ENCODE peak calls at places on chromosomes 7 and 10, in ten cellular contexts. One of them, this sample, is unnamed.

GRCh38 chr7:2199956-2200583 is 32.7 kb downstream of the MAD1L1 start:
- DNase-seq in HCT116: no peak
- DNase-seq in fibroblast of the aortic adventitia: no peak
- DNase-seq in brain microvascular endothelial cell: no peak
- DNase-seq in CD8-positive, alpha-beta T cell: peak; percentile 39
- DNase-seq in MCF 10A: no peak
- DNase-seq in AG10803: no peak
- DNase-seq in WTC11: no peak
- DNase-seq in astrocyte of the spinal cord: no peak
- DNase-seq in DND-41: no peak
- DNase-seq in this sample: no peak

GRCh38 chr10:70222340-70222794 is 10.9 kb downstream of the PPA1 start:
- DNase-seq in DND-41: no peak
- DNase-seq in astrocyte of the spinal cord: peak; percentile 14
- DNase-seq in AG10803: no peak
- DNase-seq in HCT116: peak; percentile 77
- DNase-seq in MCF 10A: peak; percentile 71
- DNase-seq in brain microvascular endothelial cell: no peak
- DNase-seq in fibroblast of the aortic adventitia: no peak
- DNase-seq in CD8-positive, alpha-beta T cell: no peak
- DNase-seq in WTC11: no peak
- DNase-seq in this sample: peak; percentile 36

GRCh38 chr7:26005683-26006410 is 146.2 kb upstream of the NFE2L3 start:
- DNase-seq in WTC11: no peak
- DNase-seq in DND-41: no peak
- DNase-seq in AG10803: no peak
- DNase-seq in HCT116: no peak
- DNase-seq in fibroblast of the aortic adventitia: no peak
- DNase-seq in brain microvascular endothelial cell: no peak
- DNase-seq in MCF 10A: no peak
- DNase-seq in CD8-positive, alpha-beta T cell: no peak
- DNase-seq in astrocyte of the spinal cord: no peak
- DNase-seq in this sample: no peak

GRCh38 chr7:66535414-66536329 is 93.0 kb upstream of the KCTD7 start:
- DNase-seq in fibroblast of the aortic adventitia: no peak
- DNase-seq in MCF 10A: no peak
- DNase-seq in WTC11: no peak
- DNase-seq in HCT116: no peak
- DNase-seq in brain microvascular endothelial cell: no peak
- DNase-seq in DND-41: no peak
- DNase-seq in AG10803: no peak
- DNase-seq in astrocyte of the spinal cord: no peak
- DNase-seq in CD8-positive, alpha-beta T cell: no peak
- DNase-seq in this sample: no peak

GRCh38 chr10:123835575-123835974 is 56.0 kb downstream of the CPXM2 start:
- DNase-seq in brain microvascular endothelial cell: no peak
- DNase-seq in HCT116: no peak
- DNase-seq in fibroblast of the aortic adventitia: peak; percentile 46
- DNase-seq in CD8-positive, alpha-beta T cell: no peak
- DNase-seq in DND-41: no peak
- DNase-seq in WTC11: no peak
- DNase-seq in MCF 10A: no peak
- DNase-seq in AG10803: no peak
- DNase-seq in astrocyte of the spinal cord: no peak
- DNase-seq in this sample: peak; percentile 26

GRCh38 chr10:77877461-77878344 is 48.9 kb downstream of the DLG5 start:
- DNase-seq in MCF 10A: peak; percentile 76
- DNase-seq in CD8-positive, alpha-beta T cell: peak; percentile 64
- DNase-seq in astrocyte of the spinal cord: peak; percentile 76
- DNase-seq in HCT116: no peak
- DNase-seq in DND-41: peak; percentile 16
- DNase-seq in brain microvascular endothelial cell: peak; percentile 44
- DNase-seq in AG10803: peak; percentile 43
- DNase-seq in WTC11: peak; percentile 68
- DNase-seq in fibroblast of the aortic adventitia: peak; percentile 49
- DNase-seq in this sample: peak; percentile 61

GRCh38 chr10:47081264-47081663 is 170.0 kb downstream of the PTPN20 start:
- DNase-seq in WTC11: no peak
- DNase-seq in CD8-positive, alpha-beta T cell: no peak
- DNase-seq in astrocyte of the spinal cord: no peak
- DNase-seq in brain microvascular endothelial cell: no peak
- DNase-seq in fibroblast of the aortic adventitia: no peak
- DNase-seq in HCT116: no peak
- DNase-seq in MCF 10A: no peak
- DNase-seq in DND-41: peak; percentile 50
- DNase-seq in AG10803: no peak
- DNase-seq in this sample: no peak

GRCh38 chr7:22920664-22921063 is 93.3 kb downstream of the HYCC1 start:
- DNase-seq in HCT116: no peak
- DNase-seq in AG10803: peak; percentile 17
- DNase-seq in astrocyte of the spinal cord: no peak
- DNase-seq in WTC11: no peak
- DNase-seq in CD8-positive, alpha-beta T cell: no peak
- DNase-seq in brain microvascular endothelial cell: no peak
- DNase-seq in fibroblast of the aortic adventitia: no peak
- DNase-seq in DND-41: no peak
- DNase-seq in MCF 10A: peak; percentile 22
- DNase-seq in this sample: peak; percentile 24

GRCh38 chr10:127210936-127211335 is 14.5 kb upstream of the INSYN2A start:
- DNase-seq in astrocyte of the spinal cord: no peak
- DNase-seq in WTC11: no peak
- DNase-seq in DND-41: no peak
- DNase-seq in fibroblast of the aortic adventitia: no peak
- DNase-seq in MCF 10A: no peak
- DNase-seq in CD8-positive, alpha-beta T cell: no peak
- DNase-seq in HCT116: no peak
- DNase-seq in brain microvascular endothelial cell: no peak
- DNase-seq in AG10803: no peak
- DNase-seq in this sample: no peak

GRCh38 chr7:98870071-98870651 is 347 bp upstream of the TMEM130 start:
- DNase-seq in DND-41: peak; percentile 82
- DNase-seq in MCF 10A: peak; percentile 37
- DNase-seq in astrocyte of the spinal cord: no peak
- DNase-seq in HCT116: no peak
- DNase-seq in CD8-positive, alpha-beta T cell: no peak
- DNase-seq in WTC11: peak; percentile 77
- DNase-seq in fibroblast of the aortic adventitia: peak; percentile 50
- DNase-seq in brain microvascular endothelial cell: no peak
- DNase-seq in AG10803: peak; percentile 39
- DNase-seq in this sample: peak; percentile 82

GRCh38 chr10:132401396-132402168 is 4.6 kb downstream of the PWWP2B start:
- DNase-seq in WTC11: no peak
- DNase-seq in fibroblast of the aortic adventitia: no peak
- DNase-seq in DND-41: no peak
- DNase-seq in HCT116: no peak
- DNase-seq in brain microvascular endothelial cell: no peak
- DNase-seq in astrocyte of the spinal cord: no peak
- DNase-seq in MCF 10A: no peak
- DNase-seq in CD8-positive, alpha-beta T cell: no peak
- DNase-seq in AG10803: no peak
- DNase-seq in this sample: no peak

GRCh38 chr10:84293574-84294016 is 34.8 kb upstream of the CCSER2 start:
- DNase-seq in astrocyte of the spinal cord: no peak
- DNase-seq in AG10803: no peak
- DNase-seq in MCF 10A: no peak
- DNase-seq in WTC11: no peak
- DNase-seq in HCT116: no peak
- DNase-seq in CD8-positive, alpha-beta T cell: no peak
- DNase-seq in brain microvascular endothelial cell: no peak
- DNase-seq in DND-41: peak; percentile 86
- DNase-seq in fibroblast of the aortic adventitia: no peak
- DNase-seq in this sample: no peak

GRCh38 chr7:40870108-40870507 is 735.3 kb downstream of the SUGCT start:
- DNase-seq in astrocyte of the spinal cord: no peak
- DNase-seq in DND-41: no peak
- DNase-seq in CD8-positive, alpha-beta T cell: no peak
- DNase-seq in HCT116: no peak
- DNase-seq in WTC11: no peak
- DNase-seq in fibroblast of the aortic adventitia: no peak
- DNase-seq in MCF 10A: no peak
- DNase-seq in AG10803: peak; percentile 27
- DNase-seq in brain microvascular endothelial cell: no peak
- DNase-seq in this sample: no peak

GRCh38 chr7:95263803-95264202 is 60.5 kb downstream of the PON1 start:
- DNase-seq in fibroblast of the aortic adventitia: no peak
- DNase-seq in HCT116: no peak
- DNase-seq in WTC11: no peak
- DNase-seq in AG10803: no peak
- DNase-seq in MCF 10A: peak; percentile 33
- DNase-seq in astrocyte of the spinal cord: no peak
- DNase-seq in brain microvascular endothelial cell: no peak
- DNase-seq in CD8-positive, alpha-beta T cell: no peak
- DNase-seq in DND-41: no peak
- DNase-seq in this sample: no peak

GRCh38 chr7:141378405-141378804 is 172.8 kb upstream of the AGK start:
- DNase-seq in WTC11: no peak
- DNase-seq in CD8-positive, alpha-beta T cell: no peak
- DNase-seq in HCT116: no peak
- DNase-seq in AG10803: no peak
- DNase-seq in DND-41: no peak
- DNase-seq in brain microvascular endothelial cell: no peak
- DNase-seq in fibroblast of the aortic adventitia: no peak
- DNase-seq in astrocyte of the spinal cord: no peak
- DNase-seq in MCF 10A: no peak
- DNase-seq in this sample: no peak

GRCh38 chr7:79063019-79063698 is 390.3 kb downstream of the MAGI2 start:
- DNase-seq in CD8-positive, alpha-beta T cell: no peak
- DNase-seq in brain microvascular endothelial cell: no peak
- DNase-seq in HCT116: no peak
- DNase-seq in MCF 10A: no peak
- DNase-seq in DND-41: no peak
- DNase-seq in AG10803: peak; percentile 8
- DNase-seq in fibroblast of the aortic adventitia: peak; percentile 3
- DNase-seq in astrocyte of the spinal cord: no peak
- DNase-seq in WTC11: no peak
- DNase-seq in this sample: no peak
- TF ChIP-seq CTCF in CD8-positive, alpha-beta T cell: no peak
- TF ChIP-seq CTCF in brain microvascular endothelial cell: peak; percentile 31
- TF ChIP-seq CTCF in HCT116: no peak
- TF ChIP-seq CTCF in MCF 10A: peak; percentile 5
- TF ChIP-seq CTCF in DND-41: no peak
- TF ChIP-seq CTCF in AG10803: no peak
- TF ChIP-seq CTCF in fibroblast of the aortic adventitia: peak; percentile 26
- TF ChIP-seq CTCF in astrocyte of the spinal cord: peak; percentile 17
- TF ChIP-seq CTCF in WTC11: no peak
- TF ChIP-seq CTCF in this sample: no peak

GRCh38 chr10:71728218-71728737 is 8.7 kb upstream of the C10orf105 start:
- DNase-seq in HCT116: no peak
- DNase-seq in DND-41: no peak
- DNase-seq in AG10803: peak; percentile 27
- DNase-seq in MCF 10A: no peak
- DNase-seq in fibroblast of the aortic adventitia: no peak
- DNase-seq in CD8-positive, alpha-beta T cell: no peak
- DNase-seq in brain microvascular endothelial cell: no peak
- DNase-seq in astrocyte of the spinal cord: no peak
- DNase-seq in WTC11: no peak
- DNase-seq in this sample: peak; percentile 75
- TF ChIP-seq CTCF in HCT116: no peak
- TF ChIP-seq CTCF in DND-41: no peak
- TF ChIP-seq CTCF in AG10803: no peak
- TF ChIP-seq CTCF in MCF 10A: no peak
- TF ChIP-seq CTCF in fibroblast of the aortic adventitia: no peak
- TF ChIP-seq CTCF in CD8-positive, alpha-beta T cell: no peak
- TF ChIP-seq CTCF in brain microvascular endothelial cell: no peak
- TF ChIP-seq CTCF in astrocyte of the spinal cord: no peak
- TF ChIP-seq CTCF in WTC11: no peak
- TF ChIP-seq CTCF in this sample: no peak

GRCh38 chr10:87059401-87059800 is 35.2 kb downstream of the GLUD1 start:
- DNase-seq in brain microvascular endothelial cell: no peak
- DNase-seq in fibroblast of the aortic adventitia: no peak
- DNase-seq in astrocyte of the spinal cord: no peak
- DNase-seq in HCT116: no peak
- DNase-seq in AG10803: no peak
- DNase-seq in DND-41: no peak
- DNase-seq in CD8-positive, alpha-beta T cell: no peak
- DNase-seq in WTC11: no peak
- DNase-seq in MCF 10A: no peak
- DNase-seq in this sample: no peak

GRCh38 chr10:87058171-87058570 is 36.5 kb downstream of the GLUD1 start:
- DNase-seq in MCF 10A: no peak
- DNase-seq in AG10803: no peak
- DNase-seq in CD8-positive, alpha-beta T cell: no peak
- DNase-seq in WTC11: no peak
- DNase-seq in fibroblast of the aortic adventitia: no peak
- DNase-seq in HCT116: no peak
- DNase-seq in DND-41: no peak
- DNase-seq in brain microvascular endothelial cell: no peak
- DNase-seq in astrocyte of the spinal cord: peak; percentile 86
- DNase-seq in this sample: no peak

GRCh38 chr10:87053577-87054181 is 33.6 kb downstream of the FAM25A start:
- DNase-seq in fibroblast of the aortic adventitia: no peak
- DNase-seq in MCF 10A: no peak
- DNase-seq in AG10803: no peak
- DNase-seq in brain microvascular endothelial cell: no peak
- DNase-seq in WTC11: no peak
- DNase-seq in HCT116: no peak
- DNase-seq in astrocyte of the spinal cord: no peak
- DNase-seq in DND-41: no peak
- DNase-seq in CD8-positive, alpha-beta T cell: no peak
- DNase-seq in this sample: no peak

GRCh38 chr10:87053121-87053520 is 33.0 kb downstream of the FAM25A start:
- DNase-seq in HCT116: no peak
- DNase-seq in astrocyte of the spinal cord: no peak
- DNase-seq in fibroblast of the aortic adventitia: peak; percentile 49
- DNase-seq in brain microvascular endothelial cell: no peak
- DNase-seq in WTC11: no peak
- DNase-seq in AG10803: no peak
- DNase-seq in CD8-positive, alpha-beta T cell: no peak
- DNase-seq in DND-41: no peak
- DNase-seq in MCF 10A: no peak
- DNase-seq in this sample: no peak

GRCh38 chr10:87054373-87055295 is 34.5 kb downstream of the FAM25A start:
- DNase-seq in HCT116: no peak
- DNase-seq in DND-41: no peak
- DNase-seq in MCF 10A: no peak
- DNase-seq in brain microvascular endothelial cell: peak; percentile 59
- DNase-seq in astrocyte of the spinal cord: peak; percentile 82
- DNase-seq in CD8-positive, alpha-beta T cell: no peak
- DNase-seq in fibroblast of the aortic adventitia: peak; percentile 64
- DNase-seq in AG10803: peak; percentile 58
- DNase-seq in WTC11: no peak
- DNase-seq in this sample: peak; percentile 9
- TF ChIP-seq CTCF in HCT116: no peak
- TF ChIP-seq CTCF in DND-41: no peak
- TF ChIP-seq CTCF in MCF 10A: no peak
- TF ChIP-seq CTCF in brain microvascular endothelial cell: peak; percentile 55
- TF ChIP-seq CTCF in astrocyte of the spinal cord: peak; percentile 45
- TF ChIP-seq CTCF in CD8-positive, alpha-beta T cell: no peak
- TF ChIP-seq CTCF in fibroblast of the aortic adventitia: peak; percentile 51
- TF ChIP-seq CTCF in AG10803: peak; percentile 41
- TF ChIP-seq CTCF in WTC11: no peak
- TF ChIP-seq CTCF in this sample: no peak

DNA sequence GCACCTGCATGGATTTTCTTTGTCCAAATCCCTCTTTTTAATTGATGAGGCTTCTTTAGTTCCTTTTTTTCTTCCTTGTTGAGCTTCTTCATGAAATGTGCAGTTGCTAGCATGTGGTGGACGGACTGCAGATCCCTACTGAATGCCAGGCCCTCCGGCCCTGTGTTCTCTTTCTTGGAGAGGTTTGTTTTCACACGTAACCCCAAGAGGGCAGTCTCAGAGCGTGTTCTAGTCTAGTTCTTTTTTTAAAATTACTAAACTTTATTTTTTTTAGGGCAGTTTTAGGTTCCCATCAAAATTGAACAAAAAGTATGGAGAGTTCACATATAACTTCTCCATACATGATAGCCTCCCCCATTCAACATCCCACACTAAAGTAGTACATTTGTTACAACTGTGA is 190.0 kb downstream of the CFTR start:
- DNase-seq in CD8-positive, alpha-beta T cell: no peak
- DNase-seq in brain microvascular endothelial cell: no peak
- DNase-seq in DND-41: no peak
- DNase-seq in MCF 10A: no peak
- DNase-seq in astrocyte of the spinal cord: no peak
- DNase-seq in HCT116: no peak
- DNase-seq in WTC11: peak; percentile 31
- DNase-seq in AG10803: no peak
- DNase-seq in fibroblast of the aortic adventitia: peak; percentile 24
- DNase-seq in this sample: no peak
- TF ChIP-seq CTCF in CD8-positive, alpha-beta T cell: no peak
- TF ChIP-seq CTCF in brain microvascular endothelial cell: peak; percentile 19
- TF ChIP-seq CTCF in DND-41: no peak
- TF ChIP-seq CTCF in MCF 10A: no peak
- TF ChIP-seq CTCF in astrocyte of the spinal cord: no peak
- TF ChIP-seq CTCF in HCT116: no peak
- TF ChIP-seq CTCF in WTC11: no peak
- TF ChIP-seq CTCF in AG10803: no peak
- TF ChIP-seq CTCF in fibroblast of the aortic adventitia: peak; percentile 13
- TF ChIP-seq CTCF in this sample: no peak

This sample was measured in GM12865.